ENCODE peak calls at places on chromosomes 5 and 9, in seven cellular contexts. R is activated CD4-positive, alpha-beta T cell treated with anti-CD3 and anti-CD28 coated beads for 48 hours; Q is NCI-H2107; E is HFFc6; M is stimulated activated CD4-positive, alpha-beta T cell treated with anti-CD3 and anti-CD28 coated beads, TNF-alpha, amount 100 ng/mL, for 4 hours; T is activated naive CD8-positive, alpha-beta T cell treated with anti-CD3 and anti-CD28 coated beads, Interleukin-2, amount 50 U/mL, for 24 hours; W is WTC11. O is an unnamed sample.

GRCh38 chr5:4802044-4802443 is 338.1 kb upstream of the ADAMTS16 start:
- DNase-seq in R (no peak), T (no peak), Q (no peak), E (no peak), W (no peak), M (no peak), O (no peak)

GRCh38 chr5:8394965-8395364 is 526.0 kb downstream of the MTRR start:
- DNase-seq in E (no peak), T (no peak), R (no peak), M (no peak), Q (no peak), W (no peak), O (no peak)

GRCh38 chr9:21056931-21057330 is 20.8 kb downstream of the IFNB1 start:
- DNase-seq in Q (no peak), M (no peak), R (no peak), E (peak), T (no peak), W (no peak), O (no peak)

GRCh38 chr9:82436480-82436879 is 447.9 kb downstream of the SPATA31D1 start:
- DNase-seq in M (no peak), R (no peak), E (peak), W (no peak), Q (no peak), T (no peak), O (no peak)

GRCh38 chr5:31495336-31495735 is 36.6 kb downstream of the DROSHA start:
- DNase-seq in R (no peak), T (no peak), M (no peak), Q (no peak), W (no peak), E (no peak), O (no peak)

GRCh38 chr5:65483474-65484346 is 2.0 kb upstream of the ADAMTS6 start:
- DNase-seq in R (no peak), W (no peak), Q (no peak), E (peak), T (no peak), M (no peak), O (no peak)

GRCh38 chr9:23120630-23121029 is 674.0 kb downstream of the DMRTA1 start:
- DNase-seq in Q (no peak), M (no peak), E (no peak), R (no peak), W (no peak), T (no peak), O (no peak)

GRCh38 chr5:178291969-178292825 is 59.6 kb upstream of the PHYKPL start:
- DNase-seq in W (no peak), E (no peak), R (no peak), Q (no peak), M (no peak), T (no peak), O (no peak)

GRCh38 chr5:22787398-22787797 is 65.7 kb downstream of the CDH12 start:
- DNase-seq in W (no peak), Q (no peak), T (no peak), E (no peak), M (no peak), R (no peak), O (no peak)

GRCh38 chr9:124074746-124075145 is 63.2 kb downstream of the LHX2 start:
- DNase-seq in T (no peak), E (no peak), R (no peak), M (no peak), W (no peak), Q (no peak), O (no peak)

GRCh38 chr5:54905942-54906537 is 79.4 kb downstream of the ESM1 start:
- DNase-seq in T (peak), Q (peak), R (peak), E (peak), W (peak), M (peak), O (peak)

GRCh38 chr9:14312721-14313377 is 1.1 kb downstream of the NFIB start:
- DNase-seq in R (no peak), M (no peak), Q (no peak), E (no peak), W (peak), T (no peak), O (peak)

GRCh38 chr5:107913511-107913910 is 242.8 kb upstream of the EFNA5 start:
- DNase-seq in W (no peak), M (no peak), E (no peak), T (no peak), R (no peak), Q (no peak), O (no peak)

GRCh38 chr5:55593115-55593472 is 58.3 kb upstream of the PLPP1 start:
- DNase-seq in R (no peak), T (no peak), W (no peak), M (no peak), E (no peak), Q (no peak), O (no peak)

GRCh38 chr5:178931846-178932760 is 8.9 kb upstream of the ZNF454 start:
- DNase-seq in R (no peak), M (no peak), Q (no peak), T (no peak), W (no peak), E (no peak), O (no peak)

GRCh38 chr5:130323804-130324454 is 419.7 kb downstream of the CHSY3 start:
- DNase-seq in W (no peak), M (no peak), Q (no peak), T (no peak), R (no peak), E (no peak), O (no peak)

O was measured in endothelial cell.